ENCODE peak calls at places on chromosomes 11 and 22, in ten cellular contexts. One of them, this sample, is unnamed.

GRCh38 chr22:28023036-28023435 is 104.0 kb upstream of the PITPNB start:
- DNase-seq in mucosa of descending colon: no peak
- DNase-seq in GM12865: no peak
- DNase-seq in cardiac muscle cell: no peak
- DNase-seq in OCI-LY7: no peak
- DNase-seq in NB4: no peak
- DNase-seq in foreskin fibroblast: no peak
- DNase-seq in cardiac fibroblast: no peak
- DNase-seq in colonic mucosa: peak
- DNase-seq in tibial nerve: no peak
- DNase-seq in this sample: no peak

GRCh38 chr11:7437706-7438105 is 47.6 kb upstream of the OLFML1 start:
- DNase-seq in mucosa of descending colon: no peak
- DNase-seq in GM12865: no peak
- DNase-seq in cardiac muscle cell: no peak
- DNase-seq in OCI-LY7: no peak
- DNase-seq in NB4: no peak
- DNase-seq in foreskin fibroblast: no peak
- DNase-seq in cardiac fibroblast: peak
- DNase-seq in colonic mucosa: no peak
- DNase-seq in tibial nerve: no peak
- DNase-seq in this sample: no peak

GRCh38 chr11:9231848-9232177 is 33.3 kb downstream of the DENND5A start:
- DNase-seq in mucosa of descending colon: no peak
- DNase-seq in GM12865: peak
- DNase-seq in cardiac muscle cell: no peak
- DNase-seq in OCI-LY7: no peak
- DNase-seq in NB4: peak
- DNase-seq in foreskin fibroblast: no peak
- DNase-seq in cardiac fibroblast: peak
- DNase-seq in colonic mucosa: no peak
- DNase-seq in tibial nerve: peak
- DNase-seq in this sample: peak

GRCh38 chr11:11563193-11563592 is 58.6 kb downstream of the GALNT18 start:
- DNase-seq in mucosa of descending colon: no peak
- DNase-seq in GM12865: no peak
- DNase-seq in cardiac muscle cell: peak
- DNase-seq in OCI-LY7: no peak
- DNase-seq in NB4: no peak
- DNase-seq in foreskin fibroblast: no peak
- DNase-seq in cardiac fibroblast: no peak
- DNase-seq in colonic mucosa: no peak
- DNase-seq in tibial nerve: no peak
- DNase-seq in this sample: no peak

GRCh38 chr11:24082860-24083259 is 414.0 kb upstream of the LUZP2 start:
- DNase-seq in mucosa of descending colon: no peak
- DNase-seq in GM12865: no peak
- DNase-seq in cardiac muscle cell: peak
- DNase-seq in OCI-LY7: no peak
- DNase-seq in NB4: no peak
- DNase-seq in foreskin fibroblast: no peak
- DNase-seq in cardiac fibroblast: no peak
- DNase-seq in colonic mucosa: no peak
- DNase-seq in tibial nerve: no peak
- DNase-seq in this sample: no peak

GRCh38 chr11:126257764-126258163 is 10.9 kb downstream of the SRPRA start:
- DNase-seq in mucosa of descending colon: no peak
- DNase-seq in GM12865: no peak
- DNase-seq in cardiac muscle cell: no peak
- DNase-seq in OCI-LY7: no peak
- DNase-seq in NB4: no peak
- DNase-seq in foreskin fibroblast: peak
- DNase-seq in cardiac fibroblast: peak
- DNase-seq in colonic mucosa: no peak
- DNase-seq in tibial nerve: no peak
- DNase-seq in this sample: peak

GRCh38 chr11:61132646-61133045 is 28.6 kb downstream of the VPS37C start:
- DNase-seq in mucosa of descending colon: no peak
- DNase-seq in GM12865: no peak
- DNase-seq in cardiac muscle cell: no peak
- DNase-seq in OCI-LY7: no peak
- DNase-seq in NB4: no peak
- DNase-seq in foreskin fibroblast: no peak
- DNase-seq in cardiac fibroblast: no peak
- DNase-seq in colonic mucosa: no peak
- DNase-seq in tibial nerve: no peak
- DNase-seq in this sample: no peak

GRCh38 chr11:90496722-90497121 is 273.9 kb upstream of the CHORDC1 start:
- DNase-seq in mucosa of descending colon: no peak
- DNase-seq in GM12865: no peak
- DNase-seq in cardiac muscle cell: no peak
- DNase-seq in OCI-LY7: no peak
- DNase-seq in NB4: no peak
- DNase-seq in foreskin fibroblast: no peak
- DNase-seq in cardiac fibroblast: no peak
- DNase-seq in colonic mucosa: no peak
- DNase-seq in tibial nerve: no peak
- DNase-seq in this sample: no peak

GRCh38 chr11:67493548-67494370 is 10.9 kb downstream of the AIP start:
- DNase-seq in mucosa of descending colon: peak
- DNase-seq in GM12865: no peak
- DNase-seq in cardiac muscle cell: no peak
- DNase-seq in OCI-LY7: no peak
- DNase-seq in NB4: no peak
- DNase-seq in foreskin fibroblast: no peak
- DNase-seq in cardiac fibroblast: no peak
- DNase-seq in colonic mucosa: no peak
- DNase-seq in tibial nerve: no peak
- DNase-seq in this sample: no peak

GRCh38 chr11:126079640-126080205 is 17.1 kb upstream of the CDON start:
- DNase-seq in mucosa of descending colon: no peak
- DNase-seq in GM12865: no peak
- DNase-seq in cardiac muscle cell: no peak
- DNase-seq in OCI-LY7: no peak
- DNase-seq in NB4: no peak
- DNase-seq in foreskin fibroblast: no peak
- DNase-seq in cardiac fibroblast: no peak
- DNase-seq in colonic mucosa: no peak
- DNase-seq in tibial nerve: no peak
- DNase-seq in this sample: no peak

GRCh38 chr22:50734343-50734771 is 3.6 kb upstream of the ACR start:
- DNase-seq in mucosa of descending colon: no peak
- DNase-seq in GM12865: no peak
- DNase-seq in cardiac muscle cell: no peak
- DNase-seq in OCI-LY7: no peak
- DNase-seq in NB4: no peak
- DNase-seq in foreskin fibroblast: no peak
- DNase-seq in cardiac fibroblast: no peak
- DNase-seq in colonic mucosa: no peak
- DNase-seq in tibial nerve: no peak
- DNase-seq in this sample: no peak

GRCh38 chr11:9151631-9152030 is 60.2 kb upstream of the SCUBE2 start:
- DNase-seq in mucosa of descending colon: no peak
- DNase-seq in GM12865: no peak
- DNase-seq in cardiac muscle cell: no peak
- DNase-seq in OCI-LY7: no peak
- DNase-seq in NB4: no peak
- DNase-seq in foreskin fibroblast: no peak
- DNase-seq in cardiac fibroblast: no peak
- DNase-seq in colonic mucosa: no peak
- DNase-seq in tibial nerve: no peak
- DNase-seq in this sample: peak

GRCh38 chr11:114163830-114164401 is 104.4 kb downstream of the ZBTB16 start:
- DNase-seq in mucosa of descending colon: no peak
- DNase-seq in GM12865: no peak
- DNase-seq in cardiac muscle cell: no peak
- DNase-seq in OCI-LY7: no peak
- DNase-seq in NB4: peak
- DNase-seq in foreskin fibroblast: no peak
- DNase-seq in cardiac fibroblast: peak
- DNase-seq in colonic mucosa: no peak
- DNase-seq in tibial nerve: peak
- DNase-seq in this sample: peak

GRCh38 chr11:6377902-6378694 is 12.2 kb upstream of the SMPD1 start:
- DNase-seq in mucosa of descending colon: no peak
- DNase-seq in GM12865: peak
- DNase-seq in cardiac muscle cell: no peak
- DNase-seq in OCI-LY7: peak
- DNase-seq in NB4: peak
- DNase-seq in foreskin fibroblast: no peak
- DNase-seq in cardiac fibroblast: peak
- DNase-seq in colonic mucosa: no peak
- DNase-seq in tibial nerve: no peak
- DNase-seq in this sample: no peak

GRCh38 chr11:64868904-64869570 is 9.4 kb downstream of the EHD1 start:
- DNase-seq in mucosa of descending colon: no peak
- DNase-seq in GM12865: peak
- DNase-seq in cardiac muscle cell: peak
- DNase-seq in OCI-LY7: peak
- DNase-seq in NB4: no peak
- DNase-seq in foreskin fibroblast: peak
- DNase-seq in cardiac fibroblast: peak
- DNase-seq in colonic mucosa: no peak
- DNase-seq in tibial nerve: no peak
- DNase-seq in this sample: peak

GRCh38 chr11:121134758-121135312 is 33.8 kb downstream of the TECTA start:
- DNase-seq in mucosa of descending colon: no peak
- DNase-seq in GM12865: no peak
- DNase-seq in cardiac muscle cell: no peak
- DNase-seq in OCI-LY7: no peak
- DNase-seq in NB4: no peak
- DNase-seq in foreskin fibroblast: no peak
- DNase-seq in cardiac fibroblast: no peak
- DNase-seq in colonic mucosa: no peak
- DNase-seq in tibial nerve: no peak
- DNase-seq in this sample: no peak

GRCh38 chr11:88418508-88418907 is 81.0 kb upstream of the CTSC start:
- DNase-seq in mucosa of descending colon: no peak
- DNase-seq in GM12865: no peak
- DNase-seq in cardiac muscle cell: no peak
- DNase-seq in OCI-LY7: no peak
- DNase-seq in NB4: no peak
- DNase-seq in foreskin fibroblast: no peak
- DNase-seq in cardiac fibroblast: no peak
- DNase-seq in colonic mucosa: no peak
- DNase-seq in tibial nerve: no peak
- DNase-seq in this sample: no peak

GRCh38 chr11:77118971-77119370 is 9.1 kb upstream of the MYO7A start:
- DNase-seq in mucosa of descending colon: no peak
- DNase-seq in GM12865: no peak
- DNase-seq in cardiac muscle cell: no peak
- DNase-seq in OCI-LY7: no peak
- DNase-seq in NB4: no peak
- DNase-seq in foreskin fibroblast: no peak
- DNase-seq in cardiac fibroblast: no peak
- DNase-seq in colonic mucosa: no peak
- DNase-seq in tibial nerve: no peak
- DNase-seq in this sample: no peak

GRCh38 chr11:68792400-68792955 is 41.2 kb upstream of the TESMIN start:
- DNase-seq in mucosa of descending colon: no peak
- DNase-seq in GM12865: no peak
- DNase-seq in cardiac muscle cell: no peak
- DNase-seq in OCI-LY7: no peak
- DNase-seq in NB4: no peak
- DNase-seq in foreskin fibroblast: no peak
- DNase-seq in cardiac fibroblast: no peak
- DNase-seq in colonic mucosa: no peak
- DNase-seq in tibial nerve: no peak
- DNase-seq in this sample: peak

GRCh38 chr11:12687740-12688139 is 13.5 kb downstream of the TEAD1 start:
- DNase-seq in mucosa of descending colon: no peak
- DNase-seq in GM12865: no peak
- DNase-seq in cardiac muscle cell: no peak
- DNase-seq in OCI-LY7: no peak
- DNase-seq in NB4: no peak
- DNase-seq in foreskin fibroblast: no peak
- DNase-seq in cardiac fibroblast: no peak
- DNase-seq in colonic mucosa: no peak
- DNase-seq in tibial nerve: no peak
- DNase-seq in this sample: no peak

GRCh38 chr22:42401562-42402334 is 30.5 kb downstream of the NFAM1 start:
- DNase-seq in mucosa of descending colon: no peak
- DNase-seq in GM12865: no peak
- DNase-seq in cardiac muscle cell: no peak
- DNase-seq in OCI-LY7: no peak
- DNase-seq in NB4: peak
- DNase-seq in foreskin fibroblast: no peak
- DNase-seq in cardiac fibroblast: no peak
- DNase-seq in colonic mucosa: no peak
- DNase-seq in tibial nerve: no peak
- DNase-seq in this sample: no peak

GRCh38 chr11:124644426-124645280 is 22.0 kb downstream of the TBRG1 start:
- DNase-seq in mucosa of descending colon: no peak
- DNase-seq in GM12865: peak
- DNase-seq in cardiac muscle cell: peak
- DNase-seq in OCI-LY7: peak
- DNase-seq in NB4: peak
- DNase-seq in foreskin fibroblast: peak
- DNase-seq in cardiac fibroblast: peak
- DNase-seq in colonic mucosa: peak
- DNase-seq in tibial nerve: peak
- DNase-seq in this sample: peak
- H3K4me3 ChIP-seq in mucosa of descending colon: no peak
- H3K4me3 ChIP-seq in GM12865: no peak
- H3K4me3 ChIP-seq in cardiac muscle cell: no peak
- H3K4me3 ChIP-seq in OCI-LY7: no peak
- H3K4me3 ChIP-seq in NB4: no peak
- H3K4me3 ChIP-seq in foreskin fibroblast: peak
- H3K4me3 ChIP-seq in cardiac fibroblast: peak
- H3K4me3 ChIP-seq in colonic mucosa: no peak
- H3K4me3 ChIP-seq in tibial nerve: no peak
- H3K4me3 ChIP-seq in this sample: peak

GRCh38 chr22:23156286-23156685 is 11.0 kb downstream of the RAB36 start:
- DNase-seq in mucosa of descending colon: no peak
- DNase-seq in GM12865: no peak
- DNase-seq in cardiac muscle cell: no peak
- DNase-seq in OCI-LY7: no peak
- DNase-seq in NB4: no peak
- DNase-seq in foreskin fibroblast: no peak
- DNase-seq in cardiac fibroblast: no peak
- DNase-seq in colonic mucosa: no peak
- DNase-seq in tibial nerve: no peak
- DNase-seq in this sample: no peak
- TF ChIP-seq CTCF in mucosa of descending colon: no peak
- TF ChIP-seq CTCF in GM12865: no peak
- TF ChIP-seq CTCF in cardiac muscle cell: peak
- TF ChIP-seq CTCF in OCI-LY7: no peak
- TF ChIP-seq CTCF in NB4: peak
- TF ChIP-seq CTCF in foreskin fibroblast: no peak
- TF ChIP-seq CTCF in cardiac fibroblast: no peak
- TF ChIP-seq CTCF in colonic mucosa: no peak
- TF ChIP-seq CTCF in tibial nerve: no peak
- TF ChIP-seq CTCF in this sample: no peak

GRCh38 chr22:46660604-46661201 is 40.5 kb downstream of the GRAMD4 start:
- DNase-seq in mucosa of descending colon: peak
- DNase-seq in GM12865: no peak
- DNase-seq in cardiac muscle cell: no peak
- DNase-seq in OCI-LY7: no peak
- DNase-seq in NB4: no peak
- DNase-seq in foreskin fibroblast: no peak
- DNase-seq in cardiac fibroblast: no peak
- DNase-seq in colonic mucosa: peak
- DNase-seq in tibial nerve: no peak
- DNase-seq in this sample: no peak
- H3K4me3 ChIP-seq in mucosa of descending colon: no peak
- H3K4me3 ChIP-seq in GM12865: no peak
- H3K4me3 ChIP-seq in cardiac muscle cell: no peak
- H3K4me3 ChIP-seq in OCI-LY7: no peak
- H3K4me3 ChIP-seq in NB4: no peak
- H3K4me3 ChIP-seq in foreskin fibroblast: no peak
- H3K4me3 ChIP-seq in cardiac fibroblast: no peak
- H3K4me3 ChIP-seq in colonic mucosa: no peak
- H3K4me3 ChIP-seq in tibial nerve: no peak
- H3K4me3 ChIP-seq in this sample: no peak

GRCh38 chr11:128890216-128890542 is 977 bp upstream of the KCNJ5 start:
- DNase-seq in mucosa of descending colon: no peak
- DNase-seq in GM12865: no peak
- DNase-seq in cardiac muscle cell: no peak
- DNase-seq in OCI-LY7: no peak
- DNase-seq in NB4: no peak
- DNase-seq in foreskin fibroblast: no peak
- DNase-seq in cardiac fibroblast: no peak
- DNase-seq in colonic mucosa: no peak
- DNase-seq in tibial nerve: no peak
- DNase-seq in this sample: no peak
- TF ChIP-seq CTCF in mucosa of descending colon: no peak
- TF ChIP-seq CTCF in GM12865: no peak
- TF ChIP-seq CTCF in cardiac muscle cell: no peak
- TF ChIP-seq CTCF in OCI-LY7: no peak
- TF ChIP-seq CTCF in NB4: no peak
- TF ChIP-seq CTCF in foreskin fibroblast: no peak
- TF ChIP-seq CTCF in cardiac fibroblast: no peak
- TF ChIP-seq CTCF in colonic mucosa: no peak
- TF ChIP-seq CTCF in tibial nerve: no peak
- TF ChIP-seq CTCF in this sample: no peak

This sample was measured in fibroblast of villous mesenchyme.